ENCODE peak calls at places on chromosome 14, in six cellular contexts. W is HuH-7.5, U is NCI-H446 treated with DMSO at 0.1 percent for 48 hours, O is neural crest cell, N is activated T-cell treated with anti-CD3 and anti-CD28 coated beads for 48 hours, Y is IMR-90. B is an unnamed sample.

GRCh38 chr14:25049559-25050493 is at the start of gene STXBP6:
- DNase-seq in W (peak), U (peak), O (peak), N (peak), Y (peak), B (peak)

GRCh38 chr14:22226381-22226780 is 362.6 kb downstream of the DAD1 start:
- DNase-seq in W (no peak), U (peak), O (no peak), N (no peak), Y (peak), B (no peak)

GRCh38 chr14:92360666-92361370 is 37.9 kb downstream of the SLC24A4 start:
- DNase-seq in W (no peak), U (no peak), O (no peak), N (no peak), Y (no peak), B (no peak)

GRCh38 chr14:97077253-97077653 is 280.1 kb downstream of the VRK1 start:
- DNase-seq in W (no peak), U (no peak), O (no peak), N (peak), Y (no peak), B (no peak)

GRCh38 chr14:71165121-71165574 is 257.9 kb downstream of the PCNX1 start:
- DNase-seq in W (no peak), U (no peak), O (no peak), N (no peak), Y (peak), B (no peak)

GRCh38 chr14:56334458-56334857 is 216.2 kb downstream of the PELI2 start:
- DNase-seq in W (no peak), U (no peak), O (no peak), N (no peak), Y (peak), B (no peak)

GRCh38 chr14:21069388-21070082 is 569 bp upstream of the ARHGEF40 start:
- DNase-seq in W (peak), U (no peak), O (peak), N (no peak), Y (peak), B (no peak)

GRCh38 chr14:20610002-20610765 is 19.0 kb upstream of the RNASE12 start:
- DNase-seq in W (peak), U (peak), O (peak), N (peak), Y (peak), B (peak)

GRCh38 chr14:54570651-54571415 is 3.9 kb downstream of the SAMD4A start:
- DNase-seq in W (no peak), U (no peak), O (no peak), N (no peak), Y (peak), B (no peak)

GRCh38 chr14:97185186-97185585 is 388.0 kb downstream of the VRK1 start:
- DNase-seq in W (no peak), U (no peak), O (no peak), N (no peak), Y (no peak), B (no peak)

GRCh38 chr14:21494902-21495762 is 16.0 kb downstream of the METTL3 start:
- DNase-seq in W (no peak), U (no peak), O (no peak), N (no peak), Y (peak), B (no peak)

GRCh38 chr14:22976620-22977433 is 5.5 kb downstream of the AJUBA start:
- DNase-seq in W (peak), U (no peak), O (no peak), N (no peak), Y (peak), B (no peak)

GRCh38 chr14:96989293-96989692 is 192.1 kb downstream of the VRK1 start:
- DNase-seq in W (no peak), U (no peak), O (no peak), N (no peak), Y (no peak), B (no peak)

GRCh38 chr14:104756477-104757237 is 3.7 kb downstream of the SIVA1 start:
- DNase-seq in W (no peak), U (no peak), O (no peak), N (no peak), Y (no peak), B (no peak)

GRCh38 chr14:103882503-103883262 is 35.3 kb upstream of the PPP1R13B start:
- DNase-seq in W (no peak), U (no peak), O (no peak), N (no peak), Y (no peak), B (no peak)

GRCh38 chr14:74948228-74949175 is 6.9 kb downstream of the PGF start:
- DNase-seq in W (no peak), U (no peak), O (no peak), N (no peak), Y (no peak), B (no peak)

GRCh38 chr14:95319312-95320075 is at the start of gene CLMN:
- DNase-seq in W (no peak), U (no peak), O (peak), N (peak), Y (peak), B (no peak)